ENCODE peak calls at places on chromosomes 13 and 19, in nine cellular contexts. One of them, this sample, is unnamed.

GRCh38 chr19:37936166-37936565 is 29.2 kb downstream of the SIPA1L3 start:
- DNase-seq in suprapubic skin: no peak
- DNase-seq in IMR-90: no peak
- DNase-seq in GM12891: no peak
- DNase-seq in tibial nerve: no peak
- DNase-seq in uterus: no peak
- DNase-seq in esophagus squamous epithelium: no peak
- DNase-seq in ovary: no peak
- DNase-seq in H54: no peak
- DNase-seq in this sample: no peak

GRCh38 chr19:49678970-49679831 is 2.1 kb downstream of the PRMT1 start:
- DNase-seq in H54: no peak
- DNase-seq in GM12891: no peak
- DNase-seq in esophagus squamous epithelium: no peak
- DNase-seq in uterus: peak
- DNase-seq in suprapubic skin: no peak
- DNase-seq in IMR-90: no peak
- DNase-seq in tibial nerve: no peak
- DNase-seq in ovary: no peak
- DNase-seq in this sample: no peak

GRCh38 chr19:42216653-42217521 is 590 bp downstream of the DEDD2 start:
- DNase-seq in suprapubic skin: peak
- DNase-seq in esophagus squamous epithelium: no peak
- DNase-seq in GM12891: peak
- DNase-seq in ovary: peak
- DNase-seq in tibial nerve: no peak
- DNase-seq in uterus: peak
- DNase-seq in IMR-90: peak
- DNase-seq in H54: no peak
- DNase-seq in this sample: peak

GRCh38 chr13:23378009-23378632 is 55.4 kb downstream of the SACS start:
- DNase-seq in GM12891: peak
- DNase-seq in esophagus squamous epithelium: no peak
- DNase-seq in ovary: no peak
- DNase-seq in uterus: peak
- DNase-seq in suprapubic skin: no peak
- DNase-seq in tibial nerve: peak
- DNase-seq in H54: peak
- DNase-seq in IMR-90: peak
- DNase-seq in this sample: no peak

GRCh38 chr13:41835871-41836270 is 125.0 kb downstream of the VWA8 start:
- DNase-seq in H54: no peak
- DNase-seq in ovary: no peak
- DNase-seq in GM12891: no peak
- DNase-seq in IMR-90: peak
- DNase-seq in suprapubic skin: no peak
- DNase-seq in esophagus squamous epithelium: no peak
- DNase-seq in tibial nerve: no peak
- DNase-seq in uterus: no peak
- DNase-seq in this sample: no peak

GRCh38 chr13:23480324-23480723 is 46.8 kb upstream of the SACS start:
- DNase-seq in tibial nerve: no peak
- DNase-seq in esophagus squamous epithelium: no peak
- DNase-seq in suprapubic skin: no peak
- DNase-seq in IMR-90: no peak
- DNase-seq in uterus: no peak
- DNase-seq in H54: no peak
- DNase-seq in ovary: no peak
- DNase-seq in GM12891: no peak
- DNase-seq in this sample: no peak

GRCh38 chr13:110105136-110105535 is 201.8 kb downstream of the COL4A1 start:
- DNase-seq in suprapubic skin: no peak
- DNase-seq in tibial nerve: no peak
- DNase-seq in uterus: no peak
- DNase-seq in ovary: no peak
- DNase-seq in H54: no peak
- DNase-seq in IMR-90: no peak
- DNase-seq in esophagus squamous epithelium: no peak
- DNase-seq in GM12891: no peak
- DNase-seq in this sample: no peak

GRCh38 chr13:84737671-84738070 is 855.4 kb upstream of the SLITRK1 start:
- DNase-seq in H54: no peak
- DNase-seq in uterus: no peak
- DNase-seq in IMR-90: no peak
- DNase-seq in tibial nerve: no peak
- DNase-seq in suprapubic skin: no peak
- DNase-seq in ovary: no peak
- DNase-seq in esophagus squamous epithelium: no peak
- DNase-seq in GM12891: no peak
- DNase-seq in this sample: no peak

GRCh38 chr13:78780708-78781107 is 121.8 kb upstream of the OBI1 start:
- DNase-seq in tibial nerve: no peak
- DNase-seq in GM12891: no peak
- DNase-seq in esophagus squamous epithelium: no peak
- DNase-seq in ovary: no peak
- DNase-seq in H54: no peak
- DNase-seq in suprapubic skin: no peak
- DNase-seq in IMR-90: no peak
- DNase-seq in uterus: no peak
- DNase-seq in this sample: no peak

GRCh38 chr13:29888306-29888705 is 37.9 kb upstream of the UBL3 start:
- DNase-seq in IMR-90: peak
- DNase-seq in suprapubic skin: no peak
- DNase-seq in H54: no peak
- DNase-seq in esophagus squamous epithelium: no peak
- DNase-seq in tibial nerve: no peak
- DNase-seq in ovary: no peak
- DNase-seq in uterus: no peak
- DNase-seq in GM12891: no peak
- DNase-seq in this sample: no peak

GRCh38 chr13:56189439-56189838 is 951.3 kb upstream of the PRR20A start:
- DNase-seq in ovary: no peak
- DNase-seq in suprapubic skin: no peak
- DNase-seq in IMR-90: no peak
- DNase-seq in tibial nerve: no peak
- DNase-seq in GM12891: no peak
- DNase-seq in H54: no peak
- DNase-seq in esophagus squamous epithelium: no peak
- DNase-seq in uterus: no peak
- DNase-seq in this sample: no peak
- TF ChIP-seq POLR2A in ovary: no peak
- TF ChIP-seq POLR2A in suprapubic skin: no peak
- TF ChIP-seq POLR2A in IMR-90: no peak
- TF ChIP-seq POLR2A in tibial nerve: no peak
- TF ChIP-seq POLR2A in GM12891: no peak
- TF ChIP-seq POLR2A in H54: no peak
- TF ChIP-seq POLR2A in esophagus squamous epithelium: no peak
- TF ChIP-seq POLR2A in uterus: no peak
- TF ChIP-seq POLR2A in this sample: no peak

GRCh38 chr19:3573162-3573857 is 566 bp downstream of the HMG20B start:
- DNase-seq in ovary: no peak
- DNase-seq in tibial nerve: no peak
- DNase-seq in IMR-90: no peak
- DNase-seq in uterus: peak
- DNase-seq in H54: no peak
- DNase-seq in esophagus squamous epithelium: no peak
- DNase-seq in GM12891: no peak
- DNase-seq in suprapubic skin: no peak
- DNase-seq in this sample: no peak
- TF ChIP-seq POLR2A in ovary: no peak
- TF ChIP-seq POLR2A in tibial nerve: no peak
- TF ChIP-seq POLR2A in IMR-90: no peak
- TF ChIP-seq POLR2A in uterus: no peak
- TF ChIP-seq POLR2A in H54: peak
- TF ChIP-seq POLR2A in esophagus squamous epithelium: peak
- TF ChIP-seq POLR2A in GM12891: no peak
- TF ChIP-seq POLR2A in suprapubic skin: no peak
- TF ChIP-seq POLR2A in this sample: no peak

GRCh38 chr19:58097783-58098681 is at the start of gene ZSCAN18:
- DNase-seq in GM12891: peak
- DNase-seq in uterus: peak
- DNase-seq in tibial nerve: peak
- DNase-seq in IMR-90: peak
- DNase-seq in H54: peak
- DNase-seq in suprapubic skin: peak
- DNase-seq in ovary: peak
- DNase-seq in esophagus squamous epithelium: peak
- DNase-seq in this sample: peak
- TF ChIP-seq POLR2A in GM12891: no peak
- TF ChIP-seq POLR2A in uterus: peak
- TF ChIP-seq POLR2A in tibial nerve: peak
- TF ChIP-seq POLR2A in IMR-90: peak
- TF ChIP-seq POLR2A in H54: peak
- TF ChIP-seq POLR2A in suprapubic skin: peak
- TF ChIP-seq POLR2A in ovary: peak
- TF ChIP-seq POLR2A in esophagus squamous epithelium: peak
- TF ChIP-seq POLR2A in this sample: no peak

GRCh38 chr19:6412111-6412999 is 12.3 kb downstream of the KHSRP start:
- DNase-seq in esophagus squamous epithelium: no peak
- DNase-seq in tibial nerve: no peak
- DNase-seq in uterus: peak
- DNase-seq in ovary: peak
- DNase-seq in IMR-90: no peak
- DNase-seq in H54: peak
- DNase-seq in GM12891: peak
- DNase-seq in suprapubic skin: no peak
- DNase-seq in this sample: peak
- TF ChIP-seq POLR2A in esophagus squamous epithelium: no peak
- TF ChIP-seq POLR2A in tibial nerve: no peak
- TF ChIP-seq POLR2A in uterus: no peak
- TF ChIP-seq POLR2A in ovary: no peak
- TF ChIP-seq POLR2A in IMR-90: no peak
- TF ChIP-seq POLR2A in H54: no peak
- TF ChIP-seq POLR2A in GM12891: peak
- TF ChIP-seq POLR2A in suprapubic skin: no peak
- TF ChIP-seq POLR2A in this sample: no peak

GRCh38 chr19:11374449-11375142 is at the start of gene SWSAP1:
- DNase-seq in GM12891: peak
- DNase-seq in ovary: peak
- DNase-seq in esophagus squamous epithelium: peak
- DNase-seq in H54: peak
- DNase-seq in suprapubic skin: peak
- DNase-seq in uterus: peak
- DNase-seq in IMR-90: peak
- DNase-seq in tibial nerve: peak
- DNase-seq in this sample: peak

GRCh38 chr19:11373166-11373884 is 1.1 kb upstream of the SWSAP1 start:
- DNase-seq in tibial nerve: no peak
- DNase-seq in esophagus squamous epithelium: no peak
- DNase-seq in H54: no peak
- DNase-seq in GM12891: no peak
- DNase-seq in ovary: no peak
- DNase-seq in uterus: no peak
- DNase-seq in suprapubic skin: no peak
- DNase-seq in IMR-90: no peak
- DNase-seq in this sample: peak

GRCh38 chr19:11377237-11377636 is 2.8 kb downstream of the SWSAP1 start:
- DNase-seq in IMR-90: peak
- DNase-seq in uterus: peak
- DNase-seq in suprapubic skin: no peak
- DNase-seq in GM12891: no peak
- DNase-seq in esophagus squamous epithelium: no peak
- DNase-seq in ovary: peak
- DNase-seq in H54: no peak
- DNase-seq in tibial nerve: peak
- DNase-seq in this sample: no peak

GRCh38 chr19:11373885-11374448 is 499 bp upstream of the SWSAP1 start:
- DNase-seq in IMR-90: no peak
- DNase-seq in uterus: no peak
- DNase-seq in suprapubic skin: no peak
- DNase-seq in esophagus squamous epithelium: no peak
- DNase-seq in GM12891: no peak
- DNase-seq in tibial nerve: no peak
- DNase-seq in ovary: no peak
- DNase-seq in H54: no peak
- DNase-seq in this sample: no peak

DNA sequence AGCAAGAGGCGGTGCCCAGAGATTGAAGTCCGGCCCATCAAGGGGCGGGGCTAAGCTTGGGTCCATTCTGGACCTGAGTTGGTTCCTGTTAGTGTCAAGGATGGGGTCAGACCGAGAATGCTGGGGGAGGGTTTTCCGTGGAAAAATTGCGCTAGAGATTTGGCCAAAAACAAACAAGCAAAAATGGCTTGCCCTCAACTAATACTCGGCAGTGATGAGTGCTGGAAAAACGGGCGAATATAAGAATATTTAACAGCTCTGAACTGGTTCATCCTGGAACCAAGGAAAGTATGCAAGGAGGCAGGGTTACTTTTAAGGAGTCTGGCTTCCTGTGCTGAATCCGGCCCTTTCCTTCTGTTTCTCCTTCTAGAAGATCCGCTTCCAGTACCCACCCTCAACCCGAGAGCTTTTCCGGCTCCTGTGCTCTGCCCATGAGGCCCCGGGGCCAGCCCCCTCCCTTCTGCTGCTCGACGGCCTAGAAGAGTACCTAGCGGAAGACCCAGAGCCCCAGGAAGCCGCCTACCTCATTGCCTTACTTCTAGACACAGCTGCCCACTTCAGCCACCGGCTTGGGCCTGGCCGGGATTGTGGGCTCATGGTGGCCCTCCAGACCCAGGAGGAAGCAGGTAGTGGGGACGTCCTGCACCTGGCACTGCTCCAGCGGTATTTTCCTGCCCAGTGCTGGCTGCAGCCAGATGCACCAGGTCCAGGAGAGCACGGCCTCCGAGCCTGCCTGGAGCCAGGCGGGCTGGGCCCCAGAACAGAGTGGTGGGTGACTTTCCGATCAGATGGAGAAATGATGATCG is 880 bp downstream of the SWSAP1 start:
- DNase-seq in ovary: peak
- DNase-seq in esophagus squamous epithelium: no peak
- DNase-seq in H54: no peak
- DNase-seq in IMR-90: no peak
- DNase-seq in GM12891: no peak
- DNase-seq in tibial nerve: peak
- DNase-seq in uterus: peak
- DNase-seq in suprapubic skin: no peak
- DNase-seq in this sample: peak
- TF ChIP-seq POLR2A in ovary: peak
- TF ChIP-seq POLR2A in esophagus squamous epithelium: peak
- TF ChIP-seq POLR2A in H54: no peak
- TF ChIP-seq POLR2A in IMR-90: no peak
- TF ChIP-seq POLR2A in GM12891: peak
- TF ChIP-seq POLR2A in tibial nerve: peak
- TF ChIP-seq POLR2A in uterus: peak
- TF ChIP-seq POLR2A in suprapubic skin: peak
- TF ChIP-seq POLR2A in this sample: peak